ENCODE peak calls at places on chromosomes 1 and 21, in four cellular contexts. T is stomach, O is suprapubic skin, G is Panc1. X is an unnamed sample. For H3K4me1, the result is how much of the 10 kb centered on the place peaks cover.

GRCh38 chr1:199490804-199491527 is 536.5 kb upstream of the NR5A2 start:
- DNase-seq in T (no peak), G (no peak), O (no peak), X (no peak)

GRCh38 chr1:17633654-17634053 is 94.2 kb downstream of the ARHGEF10L start:
- DNase-seq in O (no peak), G (no peak), T (no peak), X (no peak)

GRCh38 chr1:7491089-7491817 is 279.8 kb upstream of the VAMP3 start:
- DNase-seq in T (no peak), O (no peak), G (no peak), X (no peak)

GRCh38 chr1:13829152-13829769 is 129.3 kb downstream of the PRDM2 start:
- DNase-seq in G (no peak), T (no peak), O (peak), X (peak)

GRCh38 chr1:11207898-11208611 is 18.9 kb downstream of the ANGPTL7 start:
- DNase-seq in T (no peak), G (no peak), O (no peak), X (no peak)

GRCh38 chr1:38102576-38102975 is 56.0 kb upstream of the POU3F1 start:
- DNase-seq in T (no peak), O (no peak), G (no peak), X (no peak)

GRCh38 chr1:53769184-53769583 is 30.2 kb upstream of the GLIS1 start:
- DNase-seq in G (no peak), T (no peak), O (no peak), X (no peak)

GRCh38 chr1:154353460-154353904 is 28.2 kb downstream of the ATP8B2 start:
- DNase-seq in G (no peak), O (no peak), T (peak), X (peak)

GRCh38 chr1:3821004-3821933 is 25.0 kb upstream of the LRRC47 start:
- DNase-seq in G (no peak), T (no peak), O (no peak), X (no peak)

GRCh38 chr1:213598263-213598662 is 389.5 kb upstream of the PROX1 start:
- DNase-seq in O (no peak), T (no peak), G (no peak), X (no peak)

GRCh38 chr1:28371011-28371378 is 1.5 kb downstream of the PHACTR4 start:
- DNase-seq in O (no peak), G (no peak), T (no peak), X (no peak)

GRCh38 chr1:37323486-37324377 is 150.6 kb upstream of the ZC3H12A start:
- DNase-seq in T (no peak), O (no peak), G (peak), X (no peak)

GRCh38 chr1:67367370-67368345 is 60.0 kb downstream of the IL12RB2 start:
- DNase-seq in O (no peak), G (no peak), T (peak), X (peak)

GRCh38 chr1:57353589-57353988 is 70.3 kb downstream of the DAB1 start:
- DNase-seq in T (no peak), G (no peak), O (no peak), X (no peak)

GRCh38 chr1:108327534-108328462 is 83.9 kb upstream of the NBPF4 start:
- DNase-seq in G (no peak), O (no peak), T (no peak), X (no peak)

GRCh38 chr1:62849031-62849430 is 65.1 kb downstream of the ATG4C start:
- DNase-seq in T (no peak), O (no peak), G (no peak), X (no peak)

GRCh38 chr21:39720126-39720778 is 24.7 kb upstream of the IGSF5 start:
- DNase-seq in O (no peak), G (no peak), T (no peak), X (no peak)
- TF ChIP-seq CTCF in O (no peak), G (no peak), T (no peak), X (no peak)

DNA sequence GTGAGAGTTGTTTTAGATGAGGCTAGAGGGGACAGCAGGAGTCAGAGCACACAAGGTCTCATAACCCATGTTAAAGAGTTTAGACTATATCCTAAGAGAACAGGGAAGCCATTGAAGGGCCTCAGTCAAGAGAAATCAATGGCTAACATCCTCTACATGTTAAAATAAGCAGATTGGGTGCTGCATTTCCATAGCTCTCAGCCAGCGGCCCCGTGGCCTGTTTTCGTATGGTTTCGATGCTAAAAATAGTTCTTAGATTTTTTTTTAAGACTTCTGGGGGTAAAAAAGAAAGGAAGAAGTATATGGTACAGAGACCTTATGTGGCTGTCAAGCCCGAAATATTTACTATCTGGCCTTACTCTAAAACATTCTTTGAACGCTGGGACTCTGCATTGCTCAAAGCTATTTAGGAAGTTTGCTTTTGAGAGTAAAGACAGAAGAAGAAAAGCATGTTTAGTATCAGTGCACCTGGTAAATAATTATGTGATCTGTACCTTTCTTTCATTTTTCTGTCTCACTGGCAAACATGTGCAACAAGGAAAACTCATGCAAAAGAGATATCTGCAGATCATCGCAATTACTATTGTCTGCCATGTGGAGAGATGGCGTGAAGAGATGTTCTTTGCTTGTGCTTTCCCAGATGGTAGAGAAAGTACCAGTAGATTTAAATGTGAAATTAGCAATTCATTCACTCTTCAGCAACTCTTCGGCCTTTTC is 8.4 kb downstream of the PDIK1L start:
- DNase-seq in O (no peak), G (no peak), T (no peak), X (no peak)
- H3K4me1 ChIP-seq in O (under half), G (under half), T (half or more), X (under half)

GRCh38 chr1:9726905-9727595 is 75.5 kb downstream of the PIK3CD start:
- DNase-seq in G (no peak), O (no peak), T (no peak), X (no peak)

GRCh38 chr1:9726406-9726805 is 74.9 kb downstream of the PIK3CD start:
- DNase-seq in O (no peak), G (no peak), T (no peak), X (no peak)

GRCh38 chr1:9730096-9730901 is 78.8 kb downstream of the PIK3CD start:
- DNase-seq in G (no peak), T (no peak), O (no peak), X (peak)

GRCh38 chr1:9729523-9729922 is 78.0 kb downstream of the PIK3CD start:
- DNase-seq in T (no peak), G (no peak), O (no peak), X (no peak)

DNA sequence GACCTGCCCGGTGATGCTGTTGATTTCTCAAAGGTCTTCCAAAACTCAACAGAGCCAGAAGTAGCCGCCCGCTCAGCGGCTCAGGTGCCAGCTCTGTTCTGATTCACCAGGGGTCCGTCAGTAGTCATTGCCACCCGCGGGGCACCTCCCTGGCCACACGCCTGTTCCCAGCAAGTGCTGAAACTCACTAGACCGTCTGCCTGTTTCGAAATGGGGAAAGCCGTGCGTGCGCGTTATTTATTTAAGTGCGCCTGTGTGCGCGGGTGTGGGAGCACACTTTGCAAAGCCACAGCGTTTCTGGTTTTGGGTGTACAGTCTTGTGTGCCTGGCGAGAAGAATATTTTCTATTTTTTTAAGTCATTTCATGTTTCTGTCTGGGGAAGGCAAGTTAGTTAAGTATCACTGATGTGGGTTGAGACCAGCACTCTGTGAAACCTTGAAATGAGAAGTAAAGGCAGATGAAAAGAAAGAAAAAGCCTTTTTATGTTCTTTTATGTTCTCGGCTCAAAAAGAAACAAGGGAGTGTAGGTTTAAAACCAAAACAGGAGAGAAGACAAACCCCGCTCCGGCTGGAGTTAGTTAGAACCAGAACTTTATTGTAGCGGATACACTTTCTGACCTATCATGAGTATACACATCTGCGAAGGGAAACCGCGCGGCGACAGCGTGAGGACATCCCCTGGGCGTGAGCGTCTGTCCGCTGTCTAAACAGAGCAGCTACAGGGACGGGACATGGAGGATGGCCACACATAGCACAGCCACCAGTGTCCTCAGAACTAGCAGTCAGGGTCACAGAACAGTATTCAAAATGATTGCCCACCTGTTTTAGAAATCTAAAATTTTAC is 77.1 kb downstream of the PIK3CD start:
- DNase-seq in G (no peak), T (no peak), O (no peak), X (no peak)
- TF ChIP-seq POLR2AphosphoS5 in G (no peak), T (no peak), O (no peak), X (no peak)

GRCh38 chr1:183956559-183957188 is 80.9 kb downstream of the COLGALT2 start:
- DNase-seq in O (no peak), T (no peak), G (peak), X (peak)
- TF ChIP-seq CTCF in O (no peak), T (no peak), G (peak), X (no peak)